ENCODE peak calls at places on chromosomes 16 and 17, in five cellular contexts. C is tibial artery, O is fibroblast of pulmonary artery, E is OCI-LY7, I is colonic mucosa. B is an unnamed sample.

GRCh38 chr16:73000020-73000906 is 47.7 kb downstream of the ZFHX3 start:
- DNase-seq in C (peak; percentile 79), O (peak; percentile 39), E (no peak), I (peak; percentile 40), B (no peak)

GRCh38 chr16:68093816-68094613 is 8.8 kb downstream of the NFATC3 start:
- DNase-seq in C (no peak), O (peak; percentile 54), E (peak; percentile 56), I (no peak), B (no peak)

GRCh38 chr16:83942815-83943515 is 10.1 kb upstream of the OSGIN1 start:
- DNase-seq in C (no peak), O (no peak), E (no peak), I (no peak), B (no peak)

GRCh38 chr16:1812732-1813163 is 13.9 kb downstream of the HAGH start:
- DNase-seq in C (no peak), O (peak; percentile 89), E (peak; percentile 35), I (peak; percentile 76), B (no peak)

GRCh38 chr16:11233727-11234376 is 22.2 kb downstream of the SOCS1 start:
- DNase-seq in C (no peak), O (no peak), E (peak; percentile 46), I (no peak), B (no peak)

GRCh38 chr17:5011928-5012327 is 14.2 kb downstream of the KIF1C start:
- DNase-seq in C (no peak), O (peak; percentile 59), E (no peak), I (no peak), B (no peak)

GRCh38 chr16:53068423-53068833 is 13.6 kb downstream of the CHD9 start:
- DNase-seq in C (no peak), O (no peak), E (peak; percentile 71), I (no peak), B (no peak)

GRCh38 chr17:82012482-82013295 is 10.0 kb downstream of the CENPX start:
- DNase-seq in C (no peak), O (no peak), E (no peak), I (no peak), B (no peak)

GRCh38 chr17:49254066-49254465 is 23.5 kb upstream of the PHOSPHO1 start:
- DNase-seq in C (no peak), O (no peak), E (no peak), I (no peak), B (no peak)
- TF ChIP-seq CTCF in C (no peak), O (no peak), E (peak; percentile 49), I (no peak), B (no peak)

GRCh38 chr16:64089697-64090096 is 1032.2 kb downstream of the CDH11 start:
- DNase-seq in C (no peak), O (peak; percentile 43), E (peak; percentile 78), I (no peak), B (no peak)
- TF ChIP-seq CTCF in C (peak; percentile 30), O (peak; percentile 65), E (peak; percentile 88), I (no peak), B (peak; percentile 66)

DNA sequence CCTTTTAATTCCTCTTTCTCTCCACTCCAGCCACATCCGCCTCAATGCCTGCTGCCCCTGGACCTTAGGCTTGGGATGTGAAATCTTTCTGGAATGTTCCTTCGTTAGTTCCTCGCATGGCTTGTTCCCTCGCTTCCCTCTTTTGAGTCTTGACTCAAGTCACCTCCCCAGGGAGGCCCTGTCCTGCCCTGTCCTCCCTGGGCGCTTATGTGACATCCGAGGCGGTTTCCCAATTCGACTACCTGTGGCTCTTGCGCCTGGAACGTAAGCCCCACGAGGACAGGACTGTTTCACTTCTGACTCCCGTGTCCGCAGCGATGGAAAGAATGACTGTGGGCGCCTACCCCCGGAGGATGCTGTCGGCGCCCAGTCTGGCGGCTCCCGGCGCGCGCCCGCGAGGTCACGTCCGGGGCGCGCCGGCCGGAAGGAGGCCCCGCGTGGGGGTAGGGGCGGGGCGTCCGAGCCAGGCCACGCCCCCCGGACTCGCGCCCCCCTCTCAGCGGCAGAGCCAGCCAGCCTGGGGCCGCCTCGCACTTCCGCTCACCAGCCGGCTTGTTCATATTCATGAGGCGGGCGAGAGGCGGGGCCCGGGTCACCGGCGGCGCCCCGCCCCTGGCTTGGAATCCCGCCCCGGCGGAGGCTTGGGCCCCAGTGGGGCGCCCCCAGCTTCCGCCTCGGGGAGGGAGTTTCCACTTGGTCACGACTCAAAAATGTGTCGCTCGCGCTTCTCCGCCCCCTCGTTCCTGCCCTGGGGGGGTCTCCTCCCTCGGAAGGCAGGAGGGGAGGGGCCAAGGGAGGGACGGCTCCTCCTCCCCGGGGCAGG is 8.4 kb upstream of the GLIS2 start:
- DNase-seq in C (peak; percentile 96), O (peak; percentile 96), E (peak; percentile 98), I (peak; percentile 91), B (no peak)
- TF ChIP-seq CTCF in C (no peak), O (no peak), E (no peak), I (no peak), B (no peak)

DNA sequence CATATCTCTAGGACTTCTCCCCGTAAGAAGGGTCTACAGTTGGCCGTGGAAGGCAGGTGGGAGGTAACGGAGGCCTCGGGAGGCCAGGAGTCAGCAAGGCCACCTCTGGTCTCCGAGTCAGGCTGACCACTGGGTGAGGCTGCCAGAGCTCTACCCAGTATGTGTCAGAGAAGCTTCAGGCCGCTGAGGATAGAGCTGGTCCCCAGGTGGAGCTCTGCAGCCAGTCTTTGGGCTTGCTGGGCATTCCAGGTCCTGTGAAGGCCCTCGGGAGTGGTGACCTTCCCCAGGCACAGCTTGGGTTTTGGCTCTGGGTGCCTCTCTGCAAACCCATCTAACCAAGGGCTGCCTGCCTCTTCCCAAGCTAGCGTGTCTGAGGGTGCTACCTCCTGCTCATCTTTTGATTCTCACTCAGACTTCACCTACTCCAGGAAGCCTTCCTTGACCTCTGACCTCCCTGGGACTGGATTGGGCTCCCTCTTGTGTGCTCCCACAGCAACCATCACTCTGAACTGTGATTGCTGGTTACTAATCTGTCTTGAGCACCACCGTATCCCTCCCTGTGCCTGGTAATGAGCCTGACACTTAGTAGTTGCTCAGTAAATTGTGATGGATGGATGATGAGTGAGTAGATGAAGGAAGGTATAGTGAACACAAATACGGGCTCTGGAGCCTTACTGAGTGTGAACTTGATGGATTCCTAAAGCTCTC is 22.3 kb downstream of the RHBDL3 start:
- DNase-seq in C (no peak), O (no peak), E (no peak), I (no peak), B (no peak)
- TF ChIP-seq CTCF in C (no peak), O (no peak), E (no peak), I (no peak), B (no peak)

B was measured in retinal pigment epithelial cell.